ENCODE peak calls at places on chromosome 17, in five cellular contexts. V is HEK293T, Q is T-helper 17 cell, P is mesothelial cell of epicardium, N is RPMI7951. L is an unnamed sample.

GRCh38 chr17:12899604-12900003 is 110.3 kb downstream of the ARHGAP44 start:
- DNase-seq in V (no peak), P (no peak), Q (no peak), N (no peak), L (no peak)

GRCh38 chr17:78322858-78323455 is 36.9 kb downstream of the SOCS3 start:
- DNase-seq in V (no peak), Q (no peak), N (no peak), P (no peak), L (no peak)

GRCh38 chr17:35618628-35619027 is 31.5 kb downstream of the AP2B1 start:
- DNase-seq in P (no peak), Q (no peak), V (no peak), N (no peak), L (no peak)

GRCh38 chr17:81487487-81488275 is 24.9 kb downstream of the ACTG1 start:
- DNase-seq in N (peak), P (peak), Q (peak), V (peak), L (no peak)

GRCh38 chr17:1783834-1784611 is 22.2 kb downstream of the SERPINF1 start:
- DNase-seq in V (peak), N (peak), P (no peak), Q (no peak), L (peak)

GRCh38 chr17:55793272-55793671 is 42.4 kb downstream of the PCTP start:
- DNase-seq in P (no peak), V (no peak), Q (no peak), N (no peak), L (no peak)

GRCh38 chr17:80413771-80414507 is 1.0 kb upstream of the ENDOV start:
- DNase-seq in Q (no peak), N (no peak), P (no peak), V (no peak), L (no peak)

GRCh38 chr17:306116-306515 is 46.5 kb downstream of the RPH3AL start:
- DNase-seq in N (no peak), P (no peak), Q (no peak), V (no peak), L (no peak)

GRCh38 chr17:4304417-4305027 is 40.7 kb upstream of the ANKFY1 start:
- DNase-seq in Q (peak), N (peak), P (no peak), V (peak), L (no peak)

GRCh38 chr17:59372138-59372751 is 40.8 kb downstream of the YPEL2 start:
- DNase-seq in V (no peak), N (peak), P (no peak), Q (no peak), L (peak)

GRCh38 chr17:13475574-13476223 is 126.0 kb downstream of the HS3ST3A1 start:
- DNase-seq in V (no peak), P (no peak), N (no peak), Q (no peak), L (no peak)

GRCh38 chr17:20063665-20064648 is 54.8 kb downstream of the SPECC1 start:
- DNase-seq in P (no peak), Q (no peak), N (peak), V (no peak), L (peak)

GRCh38 chr17:49634487-49634865 is 43.4 kb downstream of the SPOP start:
- DNase-seq in Q (no peak), N (no peak), V (no peak), P (no peak), L (no peak)

GRCh38 chr17:7885357-7886226 is 3.0 kb upstream of the CHD3 start:
- DNase-seq in N (peak), P (peak), V (peak), Q (peak), L (no peak)

GRCh38 chr17:30503558-30503957 is 26.4 kb downstream of the GOSR1 start:
- DNase-seq in Q (no peak), V (no peak), N (no peak), P (no peak), L (no peak)

GRCh38 chr17:4444782-4445473 is 11.2 kb downstream of the SPNS3 start:
- DNase-seq in N (peak), P (no peak), Q (no peak), V (no peak), L (peak)

GRCh38 chr17:1942666-1943431 is 82.3 kb downstream of the RTN4RL1 start:
- DNase-seq in V (no peak), P (no peak), N (no peak), Q (no peak), L (no peak)

GRCh38 chr17:82013341-82013740 is 9.3 kb downstream of the CENPX start:
- DNase-seq in P (no peak), Q (no peak), N (no peak), V (no peak), L (no peak)

GRCh38 chr17:34717092-34717491 is 137.7 kb downstream of the TMEM132E start:
- DNase-seq in V (no peak), Q (no peak), P (no peak), N (no peak), L (no peak)

L was measured in renal cortical epithelial cell.